ENCODE peak calls at places on chromosomes 3 and 15, in nine cellular contexts. N, G, T, C, E, A, B, X and V are unnamed samples. For H3K27me3, the result is how much of the 10 kb centered on the place peaks cover.

GRCh38 chr3:65672876-65673815 is 365.6 kb downstream of the MAGI1 start:
- DNase-seq in N (peak), G (peak), T (peak), C (peak), E (no peak), A (peak), B (no peak), X (peak), V (peak)

GRCh38 chr3:66477846-66478245 is 23.0 kb downstream of the LRIG1 start:
- DNase-seq in N (no peak), G (no peak), T (no peak), C (no peak), E (no peak), A (no peak), B (no peak), X (no peak), V (no peak)

GRCh38 chr3:129162729-129163579 is 2.1 kb upstream of the ISY1 start:
- DNase-seq in N (peak), G (no peak), T (no peak), C (peak), E (no peak), A (no peak), B (no peak), X (no peak), V (no peak)

GRCh38 chr15:52790941-52791751 is 1.0 kb upstream of the ONECUT1 start:
- DNase-seq in N (no peak), G (no peak), T (no peak), C (no peak), E (no peak), A (no peak), B (no peak), X (no peak), V (no peak)

GRCh38 chr15:50137330-50137761 is 18.3 kb upstream of the ATP8B4 start:
- DNase-seq in N (peak), G (no peak), T (no peak), C (peak), E (peak), A (no peak), B (no peak), X (no peak), V (peak)

GRCh38 chr3:64341355-64341754 is 116.1 kb upstream of the PRICKLE2 start:
- DNase-seq in N (no peak), G (no peak), T (no peak), C (no peak), E (no peak), A (peak), B (no peak), X (no peak), V (no peak)

GRCh38 chr15:81157195-81157938 is 23.3 kb downstream of the CFAP161 start:
- DNase-seq in N (no peak), G (no peak), T (no peak), C (no peak), E (no peak), A (no peak), B (no peak), X (no peak), V (no peak)

GRCh38 chr3:67646586-67647234 is 7.7 kb downstream of the SUCLG2 start:
- DNase-seq in N (no peak), G (no peak), T (no peak), C (no peak), E (no peak), A (no peak), B (no peak), X (no peak), V (peak)

GRCh38 chr15:78167227-78167888 is 18.2 kb downstream of the IDH3A start:
- DNase-seq in N (no peak), G (no peak), T (no peak), C (no peak), E (no peak), A (no peak), B (no peak), X (no peak), V (no peak)

GRCh38 chr3:143427626-143428025 is 308.1 kb downstream of the CHST2 start:
- DNase-seq in N (no peak), G (no peak), T (no peak), C (no peak), E (no peak), A (no peak), B (no peak), X (no peak), V (no peak)

GRCh38 chr3:114284644-114285043 is 9.2 kb upstream of the TIGIT start:
- DNase-seq in N (no peak), G (no peak), T (no peak), C (no peak), E (no peak), A (no peak), B (no peak), X (no peak), V (no peak)

GRCh38 chr3:121918779-121919483 is 24.7 kb downstream of the SLC15A2 start:
- DNase-seq in N (no peak), G (no peak), T (no peak), C (no peak), E (peak), A (no peak), B (no peak), X (no peak), V (no peak)

GRCh38 chr15:86040360-86041095 is 39.1 kb upstream of the AGBL1 start:
- DNase-seq in N (no peak), G (peak), T (no peak), C (peak), E (no peak), A (no peak), B (no peak), X (no peak), V (no peak)

GRCh38 chr3:30751610-30752299 is 142.7 kb downstream of the GADL1 start:
- DNase-seq in N (no peak), G (no peak), T (peak), C (peak), E (no peak), A (no peak), B (peak), X (no peak), V (peak)

GRCh38 chr3:15386352-15386751 is 41.0 kb downstream of the METTL6 start:
- DNase-seq in N (no peak), G (no peak), T (no peak), C (no peak), E (no peak), A (no peak), B (no peak), X (no peak), V (no peak)

GRCh38 chr3:112811150-112811884 is 35.3 kb downstream of the CD200R1L start:
- DNase-seq in N (no peak), G (no peak), T (peak), C (no peak), E (no peak), A (peak), B (no peak), X (peak), V (peak)

GRCh38 chr15:94266789-94267188 is 35.4 kb downstream of the MCTP2 start:
- DNase-seq in N (no peak), G (no peak), T (no peak), C (no peak), E (no peak), A (no peak), B (no peak), X (no peak), V (no peak)

GRCh38 chr3:31958721-31959152 is 22.3 kb downstream of the OSBPL10 start:
- DNase-seq in N (no peak), G (no peak), T (no peak), C (no peak), E (no peak), A (no peak), B (no peak), X (peak), V (peak)

GRCh38 chr15:28002136-28002861 is 96.8 kb downstream of the OCA2 start:
- DNase-seq in N (no peak), G (no peak), T (no peak), C (no peak), E (no peak), A (no peak), B (no peak), X (no peak), V (no peak)

GRCh38 chr3:107662109-107662477 is 139.3 kb downstream of the BBX start:
- DNase-seq in N (no peak), G (no peak), T (no peak), C (peak), E (no peak), A (no peak), B (no peak), X (peak), V (peak)

GRCh38 chr3:54660599-54661210 is 267.2 kb downstream of the LRTM1 start:
- DNase-seq in N (no peak), G (no peak), T (peak), C (no peak), E (no peak), A (peak), B (no peak), X (peak), V (peak)

GRCh38 chr3:124510290-124510689 is 220.0 kb upstream of the UMPS start:
- DNase-seq in N (no peak), G (no peak), T (no peak), C (no peak), E (no peak), A (no peak), B (no peak), X (no peak), V (no peak)

GRCh38 chr3:73026111-73026510 is 29.5 kb downstream of the PPP4R2 start:
- DNase-seq in N (no peak), G (no peak), T (no peak), C (no peak), E (no peak), A (no peak), B (no peak), X (no peak), V (no peak)

GRCh38 chr3:43410575-43410974 is 124.2 kb downstream of the SNRK start:
- DNase-seq in N (no peak), G (no peak), T (no peak), C (no peak), E (no peak), A (no peak), B (no peak), X (no peak), V (no peak)

GRCh38 chr15:40790723-40791122 is 16.2 kb upstream of the ZFYVE19 start:
- DNase-seq in N (no peak), G (no peak), T (no peak), C (no peak), E (no peak), A (no peak), B (no peak), X (no peak), V (peak)

GRCh38 chr15:80605591-80606150 is 89.4 kb upstream of the ABHD17C start:
- DNase-seq in N (no peak), G (no peak), T (no peak), C (no peak), E (no peak), A (no peak), B (no peak), X (no peak), V (no peak)

GRCh38 chr3:64143399-64144130 is 81.7 kb downstream of the PRICKLE2 start:
- DNase-seq in N (no peak), G (no peak), T (no peak), C (peak), E (no peak), A (no peak), B (no peak), X (no peak), V (peak)

GRCh38 chr15:40456299-40456712 is 14.5 kb upstream of the CHST14 start:
- DNase-seq in N (no peak), G (no peak), T (peak), C (no peak), E (no peak), A (peak), B (no peak), X (peak), V (peak)

GRCh38 chr3:27671101-27671500 is 51.0 kb downstream of the EOMES start:
- DNase-seq in N (no peak), G (no peak), T (no peak), C (no peak), E (no peak), A (no peak), B (no peak), X (no peak), V (no peak)

GRCh38 chr3:46495901-46496456 is 1.8 kb upstream of the RTP3 start:
- DNase-seq in N (no peak), G (no peak), T (no peak), C (peak), E (no peak), A (no peak), B (no peak), X (no peak), V (no peak)

GRCh38 chr3:46498916-46499519 is 1.2 kb downstream of the RTP3 start:
- DNase-seq in N (no peak), G (no peak), T (no peak), C (no peak), E (no peak), A (no peak), B (no peak), X (no peak), V (no peak)

GRCh38 chr3:46500631-46501377 is 3.0 kb downstream of the RTP3 start:
- DNase-seq in N (no peak), G (no peak), T (no peak), C (no peak), E (no peak), A (no peak), B (no peak), X (no peak), V (no peak)

GRCh38 chr3:46497556-46498265 is at the start of gene RTP3:
- DNase-seq in N (no peak), G (no peak), T (no peak), C (no peak), E (no peak), A (no peak), B (no peak), X (no peak), V (no peak)

DNA sequence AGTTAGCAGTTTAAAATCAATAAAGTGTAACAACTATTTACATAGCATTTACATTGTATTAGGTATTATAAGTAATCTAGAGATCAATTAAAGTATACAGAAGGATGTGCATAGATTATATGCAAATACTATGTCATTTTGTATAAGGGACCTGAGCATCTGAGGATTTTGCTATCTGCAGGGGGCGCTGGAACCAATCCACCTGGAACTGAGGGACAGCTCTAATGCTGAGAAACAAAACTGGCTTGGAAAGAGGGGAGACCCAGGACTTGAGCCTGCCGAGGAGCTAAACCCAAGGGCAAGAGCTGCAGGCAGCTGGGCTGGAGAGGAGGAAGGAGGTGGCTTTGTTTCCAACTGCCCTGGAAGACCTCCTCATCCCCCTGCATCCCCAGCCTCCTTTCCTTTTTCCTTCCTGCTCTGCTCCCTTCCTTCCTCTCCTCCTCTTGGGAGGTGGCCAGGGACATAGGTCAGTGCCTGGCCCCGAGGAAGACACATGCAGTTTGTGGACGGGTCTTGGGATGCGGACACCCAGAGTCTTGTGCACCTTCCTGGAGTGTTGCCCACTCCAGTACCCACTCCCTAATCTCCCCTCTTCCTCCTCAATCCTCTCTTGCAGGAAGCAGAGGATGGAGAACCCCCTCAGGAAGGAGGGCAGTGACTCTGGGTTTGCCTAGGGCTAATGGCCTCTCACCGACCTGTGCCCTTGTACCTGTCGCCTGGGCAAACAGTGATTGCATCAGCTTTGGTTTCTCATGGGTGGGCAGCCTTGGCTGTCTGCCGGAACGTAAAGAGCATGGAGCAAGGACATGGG is 826 bp upstream of the RTP3 start:
- DNase-seq in N (no peak), G (peak), T (no peak), C (peak), E (no peak), A (no peak), B (peak), X (no peak), V (no peak)
- TF ChIP-seq CTCF in N (peak), G (peak), T (no peak), C (peak), E (no peak), A (no peak), B (peak), X (peak), V (no peak)

GRCh38 chr3:37474936-37475335 is 300.6 kb upstream of the LRRFIP2 start:
- DNase-seq in N (no peak), G (no peak), T (no peak), C (peak), E (no peak), A (peak), B (no peak), X (no peak), V (peak)

GRCh38 chr3:37475435-37475834 is 301.1 kb upstream of the LRRFIP2 start:
- DNase-seq in N (no peak), G (no peak), T (no peak), C (no peak), E (no peak), A (no peak), B (no peak), X (no peak), V (no peak)

GRCh38 chr3:37477275-37477674 is 302.9 kb upstream of the LRRFIP2 start:
- DNase-seq in N (no peak), G (no peak), T (no peak), C (no peak), E (no peak), A (no peak), B (no peak), X (no peak), V (no peak)

GRCh38 chr3:37466660-37467359 is 292.4 kb upstream of the LRRFIP2 start:
- DNase-seq in N (no peak), G (no peak), T (no peak), C (no peak), E (no peak), A (no peak), B (no peak), X (peak), V (peak)

GRCh38 chr3:37471425-37471824 is 297.0 kb upstream of the LRRFIP2 start:
- DNase-seq in N (no peak), G (no peak), T (no peak), C (no peak), E (no peak), A (no peak), B (no peak), X (no peak), V (no peak)
- H3K27me3 ChIP-seq in N (half or more), G (under half), T (under half), C (under half), E (under half), A (under half), B (under half), X (under half), V (under half)

GRCh38 chr3:38690185-38690584 is 40.7 kb upstream of the SCN5A start:
- DNase-seq in N (no peak), G (no peak), T (no peak), C (no peak), E (no peak), A (no peak), B (no peak), X (no peak), V (no peak)

GRCh38 chr3:38687306-38687705 is 37.8 kb upstream of the SCN5A start:
- DNase-seq in N (no peak), G (no peak), T (no peak), C (no peak), E (no peak), A (no peak), B (no peak), X (no peak), V (no peak)

GRCh38 chr3:38689346-38689745 is 39.9 kb upstream of the SCN5A start:
- DNase-seq in N (no peak), G (no peak), T (no peak), C (no peak), E (no peak), A (no peak), B (no peak), X (no peak), V (no peak)

GRCh38 chr3:38689774-38690173 is 40.3 kb upstream of the SCN5A start:
- DNase-seq in N (no peak), G (no peak), T (no peak), C (no peak), E (no peak), A (no peak), B (no peak), X (no peak), V (no peak)
- TF ChIP-seq CTCF in N (no peak), G (no peak), T (no peak), C (no peak), E (no peak), A (no peak), B (no peak), X (peak), V (no peak)

GRCh38 chr3:13292371-13292770 is 127.8 kb downstream of the NUP210 start:
- DNase-seq in N (no peak), G (no peak), T (no peak), C (no peak), E (no peak), A (no peak), B (no peak), X (no peak), V (no peak)

GRCh38 chr3:13287833-13288232 is 132.3 kb downstream of the NUP210 start:
- DNase-seq in N (no peak), G (no peak), T (no peak), C (no peak), E (no peak), A (no peak), B (no peak), X (no peak), V (no peak)

GRCh38 chr3:13289771-13290285 is 130.3 kb downstream of the NUP210 start:
- DNase-seq in N (no peak), G (no peak), T (no peak), C (no peak), E (peak), A (no peak), B (no peak), X (no peak), V (no peak)

GRCh38 chr3:13288732-13289718 is 131.1 kb downstream of the NUP210 start:
- DNase-seq in N (no peak), G (no peak), T (no peak), C (no peak), E (no peak), A (no peak), B (no peak), X (no peak), V (no peak)

GRCh38 chr3:13290941-13291340 is 129.2 kb downstream of the NUP210 start:
- DNase-seq in N (no peak), G (no peak), T (no peak), C (no peak), E (no peak), A (no peak), B (no peak), X (no peak), V (no peak)
- H3K27me3 ChIP-seq in N (half or more), G (under half), T (under half), C (under half), E (under half), A (under half), B (under half), X (under half), V (under half)

DNA sequence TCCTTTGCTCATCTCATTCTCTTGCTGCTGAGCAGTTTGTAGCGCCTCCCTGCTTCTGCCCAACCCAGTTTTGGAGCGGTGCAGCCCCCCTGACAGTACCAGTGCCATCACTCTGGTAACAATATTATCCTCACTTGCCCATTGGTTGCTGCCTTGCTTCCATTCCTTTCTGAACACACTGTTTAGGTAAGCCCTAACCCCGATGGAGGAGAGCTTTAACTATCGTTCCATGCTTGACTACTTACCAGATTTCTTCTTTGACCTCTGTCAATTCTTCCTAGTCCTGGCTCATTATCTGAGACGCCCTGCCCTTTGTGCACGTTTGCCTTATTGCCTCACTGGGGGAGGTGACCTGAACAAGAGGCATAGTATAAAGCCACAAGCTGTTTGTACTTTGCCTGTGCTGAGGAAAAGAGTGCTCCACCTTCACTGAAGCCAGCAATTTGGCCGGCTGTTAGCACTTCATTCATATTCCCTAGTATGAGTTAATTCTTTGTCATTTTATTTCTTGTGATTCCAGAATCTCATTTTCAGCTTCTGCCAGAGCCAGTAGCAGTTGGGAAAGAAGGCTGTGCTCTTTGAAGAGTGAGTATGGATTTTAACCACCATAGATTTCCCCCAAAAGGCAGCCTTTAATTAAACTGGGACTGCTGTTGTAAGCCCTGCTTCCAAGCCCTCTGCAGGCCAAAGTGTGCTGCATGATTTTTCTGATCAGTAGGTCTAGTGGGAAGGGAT is 11.9 kb downstream of the ABHD6 start:
- DNase-seq in N (no peak), G (no peak), T (no peak), C (no peak), E (no peak), A (no peak), B (no peak), X (no peak), V (no peak)
- TF ChIP-seq CTCF in N (peak), G (no peak), T (no peak), C (peak), E (no peak), A (no peak), B (no peak), X (peak), V (no peak)

DNA sequence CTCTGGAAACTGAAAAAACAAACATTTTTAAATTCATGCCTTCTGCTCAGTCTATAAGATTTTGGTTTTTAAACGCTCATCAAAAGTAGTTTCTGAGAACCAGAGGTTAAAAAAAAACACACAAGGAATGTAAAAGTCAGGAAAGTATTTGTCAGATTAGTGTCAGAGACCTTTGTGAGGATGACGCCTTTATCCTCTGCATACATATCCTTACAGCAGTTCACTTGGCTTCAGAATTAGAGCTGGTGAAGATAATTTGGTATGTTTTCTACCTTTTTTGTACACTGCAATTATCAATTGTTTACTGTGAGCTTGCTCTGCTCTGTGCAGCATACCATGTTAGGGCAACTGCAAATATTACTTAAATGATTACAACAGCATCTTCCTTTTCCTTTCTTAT is 8.3 kb downstream of the PRTG start:
- DNase-seq in N (no peak), G (no peak), T (no peak), C (no peak), E (no peak), A (no peak), B (no peak), X (no peak), V (no peak)
- H3K27me3 ChIP-seq in N (under half), G (under half), T (under half), C (half or more), E (under half), A (under half), B (under half), X (under half), V (under half)